ENCODE peak calls at places on chromosomes 7 and 10, in six cellular contexts. T, V, D, I, B and G are unnamed samples. For H3K36me3, the result is how much of the 10 kb centered on the place peaks cover.

GRCh38 chr7:542935-543789 is 23.5 kb upstream of the PDGFA start:
- DNase-seq in D (no peak), T (peak), V (peak), B (peak), I (no peak), G (no peak)

GRCh38 chr10:10364916-10365315 is 652.8 kb upstream of the CELF2 start:
- DNase-seq in B (no peak), I (no peak), T (no peak), D (no peak), V (no peak), G (no peak)

GRCh38 chr7:159209429-159209828 is 64.8 kb upstream of the VIPR2 start:
- DNase-seq in I (no peak), T (no peak), V (no peak), B (no peak), D (no peak), G (no peak)

GRCh38 chr7:134845461-134845860 is 66.0 kb downstream of the CALD1 start:
- DNase-seq in I (no peak), D (no peak), V (no peak), T (no peak), B (peak), G (peak)

GRCh38 chr7:133512560-133512959 is 259.7 kb downstream of the EXOC4 start:
- DNase-seq in B (no peak), D (no peak), T (peak), V (peak), I (no peak), G (no peak)

GRCh38 chr10:14833106-14833505 is 4.7 kb downstream of the CDNF start:
- DNase-seq in B (no peak), I (no peak), V (no peak), D (no peak), T (no peak), G (no peak)

GRCh38 chr7:44557485-44557884 is 16.2 kb downstream of the DDX56 start:
- DNase-seq in I (no peak), V (no peak), D (no peak), T (no peak), B (no peak), G (no peak)

GRCh38 chr10:101933976-101934375 is 90.4 kb upstream of the KCNIP2 start:
- DNase-seq in B (no peak), D (no peak), T (no peak), I (no peak), V (no peak), G (no peak)

GRCh38 chr7:157875230-157876179 is 538.7 kb downstream of the DNAJB6 start:
- DNase-seq in B (peak), V (no peak), I (peak), D (peak), T (no peak), G (no peak)

GRCh38 chr7:39432368-39432767 is 133.8 kb upstream of the YAE1 start:
- DNase-seq in B (no peak), T (no peak), D (no peak), V (no peak), I (no peak), G (no peak)

GRCh38 chr10:74238031-74238431 is 87.0 kb downstream of the ADK start:
- DNase-seq in B (no peak), I (no peak), V (peak), T (peak), D (no peak), G (peak)

GRCh38 chr10:70106958-70107791 is 25.4 kb downstream of the AIFM2 start:
- DNase-seq in B (peak), D (peak), V (no peak), T (no peak), I (peak), G (peak)

GRCh38 chr10:84541289-84541637 is 212.9 kb downstream of the CCSER2 start:
- DNase-seq in V (no peak), I (no peak), B (peak), T (no peak), D (no peak), G (no peak)

GRCh38 chr10:119859422-119860258 is 13.0 kb downstream of the MCMBP start:
- DNase-seq in B (peak), D (peak), I (no peak), V (peak), T (peak), G (peak)

GRCh38 chr7:18230271-18230670 is 202.6 kb upstream of the PRPS1L1 start:
- DNase-seq in I (no peak), B (no peak), V (no peak), D (no peak), T (no peak), G (no peak)

GRCh38 chr7:139329119-139329518 is 12.0 kb upstream of the FMC1 start:
- DNase-seq in B (no peak), I (no peak), T (no peak), D (no peak), V (no peak), G (no peak)

GRCh38 chr7:31122649-31123058 is 70.5 kb downstream of the ADCYAP1R1 start:
- DNase-seq in V (peak), B (peak), T (peak), I (peak), D (peak), G (peak)

GRCh38 chr7:2190531-2190930 is 42.2 kb downstream of the MAD1L1 start:
- DNase-seq in T (peak), I (no peak), B (peak), D (no peak), V (peak), G (no peak)

GRCh38 chr10:128068398-128069285 is 57.6 kb downstream of the MKI67 start:
- DNase-seq in T (no peak), D (no peak), V (no peak), B (no peak), I (no peak), G (no peak)

GRCh38 chr7:99837649-99838361 is 10.0 kb downstream of the CYP3A43 start:
- DNase-seq in I (no peak), B (no peak), V (no peak), D (no peak), T (no peak), G (no peak)

GRCh38 chr10:48526371-48526821 is 78.5 kb downstream of the ARHGAP22 start:
- DNase-seq in B (no peak), T (peak), V (peak), I (no peak), D (peak), G (no peak)

GRCh38 chr10:35563266-35563891 is 41.8 kb upstream of the GJD4 start:
- DNase-seq in V (peak), B (peak), T (peak), I (peak), D (peak), G (peak)
- H3K36me3 ChIP-seq in V (under half), B (under half), T (under half), I (under half), D (under half), G (under half)

GRCh38 chr7:146635200-146636032 is 518.8 kb downstream of the CNTNAP2 start:
- DNase-seq in V (no peak), B (peak), D (peak), T (no peak), I (no peak), G (no peak)
- H2BK5ac ChIP-seq in V (no peak), B (no peak), D (no peak), T (no peak), I (peak), G (no peak)

GRCh38 chr7:151068069-151068773 is 8.8 kb downstream of the SLC4A2 start:
- DNase-seq in I (no peak), B (peak), V (peak), T (peak), D (no peak), G (peak)

GRCh38 chr7:151073990-151074389 is 6.6 kb downstream of the FASTK start:
- DNase-seq in V (no peak), I (no peak), D (no peak), T (no peak), B (no peak), G (no peak)

GRCh38 chr7:151069841-151070572 is 10.6 kb downstream of the FASTK start:
- DNase-seq in B (no peak), T (no peak), D (no peak), V (no peak), I (no peak), G (no peak)

GRCh38 chr7:151070573-151070960 is 10.0 kb downstream of the FASTK start:
- DNase-seq in B (no peak), D (no peak), V (no peak), T (no peak), I (no peak), G (no peak)

DNA sequence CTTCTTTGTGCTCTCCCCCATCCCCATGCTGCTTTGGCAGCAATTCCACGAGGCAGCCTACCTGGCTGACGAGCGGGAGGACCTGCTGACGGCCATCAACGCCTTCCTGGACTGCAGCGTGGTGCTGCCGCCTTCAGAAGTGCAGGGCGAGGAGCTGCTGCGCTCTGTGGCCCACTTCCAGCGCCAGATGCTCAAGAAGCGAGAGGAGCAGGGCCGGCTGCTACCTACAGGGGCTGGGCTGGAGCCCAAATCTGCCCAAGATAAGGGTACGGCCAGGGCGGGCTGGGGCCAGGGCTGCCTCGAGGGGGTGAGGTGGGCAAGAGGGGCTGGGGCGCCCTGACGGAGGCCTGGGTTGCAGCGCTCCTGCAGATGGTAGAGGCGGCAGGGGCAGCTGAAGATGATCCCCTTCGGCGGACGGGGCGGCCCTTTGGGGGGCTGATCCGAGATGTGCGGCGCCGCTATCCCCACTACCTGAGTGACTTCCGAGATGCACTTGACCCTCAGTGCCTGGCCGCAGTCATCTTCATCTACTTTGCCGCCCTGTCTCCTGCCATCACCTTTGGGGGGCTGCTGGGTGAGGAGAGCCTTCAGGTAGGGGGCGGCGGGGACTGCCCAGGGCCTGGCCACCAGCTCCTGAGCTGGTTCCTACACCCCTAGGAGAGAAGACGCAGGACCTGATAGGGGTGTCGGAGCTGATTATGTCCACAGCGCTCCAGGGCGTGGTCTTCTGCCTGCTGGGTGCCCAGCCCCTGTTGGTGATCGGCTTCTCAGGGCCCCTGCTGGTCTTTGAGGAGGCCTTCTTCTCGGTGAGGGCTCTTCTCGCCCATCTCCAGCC is 9.4 kb downstream of the FASTK start:
- DNase-seq in T (no peak), D (no peak), B (no peak), I (no peak), V (no peak), G (no peak)
- H3K36me3 ChIP-seq in T (half or more), D (half or more), B (under half), I (half or more), V (half or more), G (half or more)

DNA sequence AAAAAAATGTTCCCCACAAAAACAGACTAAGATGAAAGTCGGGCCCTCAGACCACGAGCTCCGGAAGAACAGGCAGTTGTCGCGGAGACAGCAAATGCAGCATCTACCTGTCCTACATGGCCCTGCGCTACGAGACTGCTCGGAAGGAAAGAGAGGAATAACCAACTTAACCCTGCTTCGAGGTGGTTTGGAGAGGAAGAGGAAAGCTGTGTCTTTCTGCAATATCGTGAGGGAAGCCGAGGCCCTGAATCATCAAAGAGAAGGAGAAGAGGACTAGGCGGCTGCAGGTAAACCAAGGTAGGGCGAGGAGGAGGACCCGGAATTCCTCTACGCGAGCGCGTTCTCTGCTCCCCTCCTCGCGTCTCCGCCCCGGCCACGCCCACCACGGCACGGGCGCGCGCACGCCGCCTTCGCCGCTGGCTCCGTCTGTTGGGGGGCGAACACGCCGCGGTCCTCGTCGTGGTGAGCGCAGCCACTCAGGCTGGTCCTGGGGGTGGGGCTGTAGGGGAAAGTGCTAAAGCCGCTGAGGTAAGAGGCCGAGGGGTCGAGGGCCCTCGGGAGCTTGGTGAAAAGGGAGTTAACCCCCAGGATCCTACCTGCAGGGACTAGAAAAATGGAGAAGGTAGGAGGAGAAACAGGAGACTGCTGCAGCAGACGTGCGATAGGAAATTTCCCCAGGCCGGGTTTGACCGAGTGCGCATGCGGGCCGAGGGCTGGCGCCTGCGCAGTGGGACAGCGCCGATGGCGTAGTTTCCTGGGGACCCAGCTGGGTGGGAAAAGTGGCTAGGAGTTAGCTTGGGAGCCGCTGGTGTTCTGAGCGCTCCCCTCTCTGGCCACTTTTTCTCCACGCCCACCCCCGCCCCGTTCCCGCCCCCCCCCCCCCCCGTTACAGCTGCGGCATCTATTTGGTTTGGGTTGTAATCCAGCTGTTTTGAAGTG is at the start of the genes ANAPC16 and ASCC1:
- DNase-seq in I (peak), B (peak), V (peak), T (peak), D (peak), G (peak)
- H2BK5ac ChIP-seq in I (peak), B (peak), V (peak), T (peak), D (no peak), G (peak)